ENCODE peak calls at places on chromosomes 5 and 9, in four cellular contexts. K, L, U and N are unnamed samples. For H3K4me1 and H3K36me3, the result is how much of the 10 kb centered on the place peaks cover.

GRCh38 chr5:107425541-107426031 is 245.2 kb downstream of the EFNA5 start:
- DNase-seq in K (no peak), L (no peak), U (no peak), N (no peak)

GRCh38 chr9:113580041-113580953 is 116.8 kb downstream of the RGS3 start:
- DNase-seq in K (peak), L (peak), U (peak), N (no peak)

GRCh38 chr5:178590141-178590923 is at the start of gene COL23A1:
- DNase-seq in K (peak), L (peak), U (peak), N (peak)

GRCh38 chr9:97312556-97312955 is 5.1 kb downstream of the CCDC180 start:
- DNase-seq in K (no peak), L (no peak), U (no peak), N (no peak)

GRCh38 chr9:101465330-101465915 is 29.8 kb upstream of the ALDOB start:
- DNase-seq in K (peak), L (peak), U (peak), N (peak)

GRCh38 chr5:32138839-32139493 is 35.2 kb downstream of the GOLPH3 start:
- DNase-seq in K (no peak), L (no peak), U (no peak), N (no peak)

GRCh38 chr5:145971108-145971507 is 34.7 kb downstream of the SH3RF2 start:
- DNase-seq in K (no peak), L (no peak), U (no peak), N (no peak)

GRCh38 chr5:116669261-116670049 is 94.8 kb upstream of the SEMA6A start:
- DNase-seq in K (no peak), L (no peak), U (no peak), N (no peak)

GRCh38 chr5:93886917-93887361 is 145.5 kb upstream of the POU5F2 start:
- DNase-seq in K (no peak), L (no peak), U (no peak), N (no peak)

GRCh38 chr9:131494296-131494870 is 8.3 kb upstream of the POMT1 start:
- DNase-seq in K (no peak), L (no peak), U (no peak), N (no peak)

GRCh38 chr9:95249986-95250385 is 67.5 kb downstream of the FANCC start:
- DNase-seq in K (no peak), L (no peak), U (no peak), N (no peak)

GRCh38 chr5:115320515-115320914 is 24.1 kb upstream of the CCDC112 start:
- DNase-seq in K (no peak), L (no peak), U (no peak), N (no peak)

GRCh38 chr5:61460471-61460870 is 128.4 kb downstream of the ZSWIM6 start:
- DNase-seq in K (no peak), L (no peak), U (no peak), N (no peak)

GRCh38 chr5:116773926-116774325 is 199.3 kb upstream of the SEMA6A start:
- DNase-seq in K (no peak), L (no peak), U (no peak), N (no peak)

GRCh38 chr5:53360811-53361210 is 119.6 kb upstream of the FST start:
- DNase-seq in K (no peak), L (no peak), U (no peak), N (no peak)

GRCh38 chr5:124395287-124395686 is 351.2 kb downstream of the ZNF608 start:
- DNase-seq in K (no peak), L (no peak), U (no peak), N (no peak)

GRCh38 chr5:125497651-125498050 is 751.2 kb upstream of the ZNF608 start:
- DNase-seq in K (no peak), L (no peak), U (no peak), N (no peak)

GRCh38 chr9:71910602-71911060 is 362 bp downstream of the ABHD17B start:
- DNase-seq in K (peak), L (no peak), U (no peak), N (no peak)

GRCh38 chr5:132180134-132180745 is 47.4 kb downstream of the P4HA2 start:
- DNase-seq in K (no peak), L (no peak), U (peak), N (no peak)

GRCh38 chr5:1404062-1404461 is 41.2 kb downstream of the SLC6A3 start:
- DNase-seq in K (no peak), L (peak), U (no peak), N (no peak)

GRCh38 chr5:74367241-74367733 is 273.2 kb downstream of the ENC1 start:
- DNase-seq in K (no peak), L (no peak), U (no peak), N (no peak)

GRCh38 chr5:94870496-94871214 is 252.2 kb downstream of the SLF1 start:
- DNase-seq in K (no peak), L (no peak), U (no peak), N (peak)

GRCh38 chr5:148107608-148108007 is 43.8 kb downstream of the SPINK5 start:
- DNase-seq in K (no peak), L (no peak), U (no peak), N (peak)

GRCh38 chr9:132160802-132161742 is 786 bp upstream of the NTNG2 start:
- DNase-seq in K (peak), L (peak), U (peak), N (no peak)

DNA sequence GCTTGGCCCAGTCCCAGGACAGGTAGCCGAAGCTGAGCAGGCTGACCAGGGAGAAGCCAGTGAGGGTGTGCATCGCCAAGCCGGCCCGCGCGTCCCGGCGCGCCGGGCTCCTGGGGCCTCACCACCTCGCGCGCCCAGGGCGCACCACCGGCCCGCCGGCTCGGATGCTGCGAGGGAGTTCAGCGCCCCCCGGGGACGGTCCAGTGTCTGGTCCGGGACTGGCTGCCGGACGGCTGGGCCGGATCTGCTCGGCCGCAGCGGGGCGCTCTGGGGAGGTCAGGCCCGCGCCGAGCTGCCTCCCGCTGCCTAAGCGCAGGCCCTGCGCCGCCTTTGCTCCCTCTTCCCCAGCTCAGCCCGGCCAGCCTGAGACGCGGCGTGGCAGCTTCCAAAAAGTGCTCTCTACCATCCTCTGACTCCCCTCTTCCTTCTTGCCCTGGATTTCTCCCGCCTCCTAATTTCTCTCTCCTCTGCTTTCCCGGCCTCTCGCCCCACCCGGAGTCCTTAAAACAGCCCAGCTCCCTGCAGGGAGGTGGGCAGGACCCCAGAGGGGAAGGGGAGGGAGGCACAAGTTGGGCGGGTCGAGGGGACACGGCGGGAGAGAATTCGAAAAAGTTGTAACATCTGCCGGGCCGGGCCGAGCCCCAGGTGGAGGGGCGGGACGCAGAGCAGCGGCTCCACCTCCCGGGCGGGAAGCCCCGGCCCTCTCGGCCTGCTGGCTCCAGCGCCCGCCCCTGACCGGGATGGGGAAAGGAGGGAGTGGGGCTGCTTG is at the start of gene ARSI:
- DNase-seq in K (no peak), L (peak), U (peak), N (peak)
- TF ChIP-seq CTCF in K (no peak), L (no peak), U (no peak), N (peak)

GRCh38 chr9:127422133-127422782 is 1.9 kb upstream of the ZNF79 start:
- DNase-seq in K (no peak), L (no peak), U (no peak), N (no peak)
- H3K4me1 ChIP-seq in K (under half), L (under half), U (under half), N (under half)

GRCh38 chr9:19298601-19299000 is 68.1 kb downstream of the DENND4C start:
- DNase-seq in K (no peak), L (no peak), U (no peak), N (no peak)
- H3K36me3 ChIP-seq in K (under half), L (half or more), U (under half), N (under half)

GRCh38 chr5:66861402-66861801 is 265.2 kb downstream of the MAST4 start:
- DNase-seq in K (no peak), L (no peak), U (no peak), N (no peak)
- TF ChIP-seq CTCF in K (no peak), L (no peak), U (no peak), N (peak)

GRCh38 chr9:128901822-128902221 is 19.0 kb upstream of the PHYHD1 start:
- DNase-seq in K (no peak), L (no peak), U (no peak), N (no peak)

GRCh38 chr9:128901379-128901778 is 19.4 kb upstream of the PHYHD1 start:
- DNase-seq in K (no peak), L (no peak), U (no peak), N (no peak)

GRCh38 chr9:128898382-128898781 is 16.4 kb downstream of the LRRC8A start:
- DNase-seq in K (no peak), L (no peak), U (no peak), N (no peak)

GRCh38 chr9:128898845-128899565 is 17.1 kb downstream of the LRRC8A start:
- DNase-seq in K (no peak), L (no peak), U (no peak), N (no peak)

DNA sequence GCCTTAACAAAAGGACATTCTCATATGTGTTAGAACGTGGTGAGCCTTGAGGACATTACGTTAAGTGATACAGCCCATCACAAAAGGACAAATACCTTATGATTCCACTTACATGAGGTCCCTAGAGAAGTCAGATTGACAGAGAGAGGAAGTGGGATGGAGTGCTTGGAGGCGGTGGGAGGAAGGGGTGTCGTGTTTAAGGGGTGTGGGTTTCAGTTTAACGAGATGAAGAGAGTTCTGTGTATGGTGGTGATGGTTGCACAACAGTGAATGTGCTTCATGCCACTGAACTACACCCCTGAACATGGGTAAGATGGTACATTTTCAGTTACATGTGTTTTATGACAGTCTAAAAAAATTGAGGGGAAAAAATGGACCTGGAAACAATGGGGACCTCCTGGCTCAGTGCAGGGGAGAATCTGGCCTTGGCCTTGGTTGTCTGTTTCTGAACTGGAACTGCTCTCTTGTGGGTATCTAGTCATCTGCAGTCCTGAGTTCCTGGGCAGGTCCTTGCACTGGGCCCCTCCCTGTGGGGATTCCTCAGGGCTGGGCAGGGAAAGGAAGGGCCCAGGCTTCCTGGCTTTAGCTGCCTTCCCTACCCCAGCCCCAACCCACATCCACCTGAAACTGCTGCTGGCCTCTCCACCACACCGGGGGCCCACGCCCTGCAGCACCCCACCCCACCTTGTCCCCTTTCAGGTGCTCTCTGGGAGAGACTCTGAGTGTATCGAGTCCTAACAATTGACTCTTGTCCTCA is 17.8 kb downstream of the LRRC8A start:
- DNase-seq in K (no peak), L (no peak), U (no peak), N (no peak)
- H3K4me1 ChIP-seq in K (under half), L (under half), U (under half), N (under half)